ENCODE peak calls at places on chromosomes 7 and 10, in eight cellular contexts. H, C, Z, V, M, R, N and G are unnamed samples.

GRCh38 chr10:29620112-29620690 is 14.6 kb downstream of the SVIL start:
- DNase-seq in H (no peak), C (no peak), Z (no peak), V (no peak), M (no peak), R (no peak), N (no peak), G (no peak)

GRCh38 chr10:121715076-121715475 is 116.8 kb upstream of the FGFR2 start:
- DNase-seq in H (no peak), C (no peak), Z (no peak), V (no peak), M (no peak), R (no peak), N (no peak), G (no peak)

GRCh38 chr7:101527844-101528667 is 101.0 kb downstream of the MYL10 start:
- DNase-seq in H (peak), C (no peak), Z (no peak), V (no peak), M (no peak), R (no peak), N (no peak), G (no peak)

GRCh38 chr7:132102942-132103341 is 473.3 kb downstream of the PLXNA4 start:
- DNase-seq in H (no peak), C (no peak), Z (no peak), V (no peak), M (no peak), R (no peak), N (no peak), G (no peak)

GRCh38 chr10:124281666-124282065 is 137.1 kb downstream of the OAT start:
- DNase-seq in H (no peak), C (no peak), Z (no peak), V (no peak), M (no peak), R (no peak), N (no peak), G (no peak)

GRCh38 chr7:7529328-7529727 is 6.3 kb downstream of the COL28A1 start:
- DNase-seq in H (no peak), C (no peak), Z (no peak), V (no peak), M (no peak), R (no peak), N (no peak), G (no peak)

GRCh38 chr7:33423646-33424020 is 294.3 kb downstream of the BBS9 start:
- DNase-seq in H (no peak), C (peak), Z (peak), V (no peak), M (no peak), R (no peak), N (no peak), G (no peak)

GRCh38 chr10:5890519-5890878 is 456 bp downstream of the FBH1 start:
- DNase-seq in H (peak), C (no peak), Z (peak), V (no peak), M (peak), R (peak), N (peak), G (no peak)

GRCh38 chr7:44133295-44133694 is 7.8 kb downstream of the MYL7 start:
- DNase-seq in H (no peak), C (no peak), Z (no peak), V (no peak), M (no peak), R (no peak), N (no peak), G (no peak)

GRCh38 chr7:123709525-123709924 is 39.3 kb downstream of the WASL start:
- DNase-seq in H (no peak), C (no peak), Z (no peak), V (no peak), M (no peak), R (no peak), N (peak), G (no peak)

GRCh38 chr7:107564553-107565298 is 955 bp downstream of the DUS4L start:
- DNase-seq in H (peak), C (peak), Z (peak), V (peak), M (no peak), R (no peak), N (peak), G (no peak)

GRCh38 chr7:35003679-35004278 is 33.5 kb downstream of the DPY19L1 start:
- DNase-seq in H (peak), C (peak), Z (peak), V (peak), M (peak), R (no peak), N (peak), G (no peak)

GRCh38 chr7:2539031-2540028 is 16.0 kb downstream of the BRAT1 start:
- DNase-seq in H (no peak), C (no peak), Z (no peak), V (no peak), M (peak), R (no peak), N (no peak), G (no peak)

GRCh38 chr10:105586451-105587098 is 945.5 kb downstream of the SORCS3 start:
- DNase-seq in H (peak), C (no peak), Z (no peak), V (no peak), M (no peak), R (no peak), N (peak), G (no peak)

GRCh38 chr7:57207836-57208235 is 75.6 kb upstream of the ZNF479 start:
- DNase-seq in H (no peak), C (no peak), Z (no peak), V (no peak), M (no peak), R (no peak), N (no peak), G (no peak)

GRCh38 chr10:5776881-5777197 is 36.4 kb downstream of the GDI2 start:
- DNase-seq in H (peak), C (no peak), Z (peak), V (peak), M (no peak), R (no peak), N (peak), G (no peak)

GRCh38 chr10:11488126-11488525 is 123.3 kb downstream of the USP6NL start:
- DNase-seq in H (peak), C (no peak), Z (no peak), V (peak), M (no peak), R (no peak), N (peak), G (no peak)

GRCh38 chr7:156124356-156124755 is 312.1 kb upstream of the SHH start:
- DNase-seq in H (no peak), C (no peak), Z (no peak), V (no peak), M (no peak), R (no peak), N (no peak), G (no peak)

GRCh38 chr10:100670828-100671479 is 74.4 kb upstream of the PAX2 start:
- DNase-seq in H (no peak), C (no peak), Z (no peak), V (no peak), M (peak), R (peak), N (no peak), G (no peak)

GRCh38 chr7:69880848-69881247 is 282.6 kb downstream of the AUTS2 start:
- DNase-seq in H (no peak), C (no peak), Z (no peak), V (no peak), M (no peak), R (no peak), N (no peak), G (no peak)

GRCh38 chr7:98369726-98370125 is 31.2 kb downstream of the BAIAP2L1 start:
- DNase-seq in H (peak), C (no peak), Z (no peak), V (no peak), M (no peak), R (no peak), N (no peak), G (no peak)

GRCh38 chr7:66642932-66643331 is 14.3 kb downstream of the KCTD7 start:
- DNase-seq in H (no peak), C (no peak), Z (no peak), V (no peak), M (no peak), R (no peak), N (no peak), G (no peak)

GRCh38 chr7:100708395-100708794 is 2.5 kb downstream of the POP7 start:
- DNase-seq in H (no peak), C (no peak), Z (no peak), V (no peak), M (no peak), R (no peak), N (no peak), G (no peak)

GRCh38 chr10:21978191-21978862 is 25.2 kb downstream of the DNAJC1 start:
- DNase-seq in H (peak), C (no peak), Z (peak), V (no peak), M (no peak), R (no peak), N (peak), G (no peak)

GRCh38 chr7:127986581-127987461 is 44.4 kb downstream of the LRRC4 start:
- DNase-seq in H (no peak), C (no peak), Z (no peak), V (no peak), M (no peak), R (no peak), N (no peak), G (peak)

GRCh38 chr7:115015619-115016018 is 93.7 kb downstream of the MDFIC start:
- DNase-seq in H (peak), C (no peak), Z (peak), V (no peak), M (no peak), R (no peak), N (peak), G (no peak)

GRCh38 chr7:3688061-3688460 is 387.0 kb downstream of the SDK1 start:
- DNase-seq in H (no peak), C (no peak), Z (no peak), V (no peak), M (no peak), R (no peak), N (no peak), G (no peak)

GRCh38 chr7:101724957-101725356 is 92.5 kb upstream of the CUX1 start:
- DNase-seq in H (no peak), C (no peak), Z (no peak), V (no peak), M (no peak), R (no peak), N (no peak), G (no peak)

GRCh38 chr10:95250856-95251255 is 39.9 kb downstream of the PDLIM1 start:
- DNase-seq in H (no peak), C (no peak), Z (no peak), V (no peak), M (no peak), R (no peak), N (no peak), G (no peak)

GRCh38 chr10:131885391-131886165 is 15.2 kb upstream of the PPP2R2D start:
- DNase-seq in H (peak), C (peak), Z (peak), V (no peak), M (peak), R (peak), N (peak), G (peak)

GRCh38 chr7:41792099-41792498 is 89.2 kb upstream of the INHBA start:
- DNase-seq in H (peak), C (no peak), Z (peak), V (no peak), M (no peak), R (no peak), N (no peak), G (no peak)